ENCODE peak calls at places on chromosomes 6 and 20, in four cellular contexts. G, O, L and X are unnamed samples.

GRCh38 chr20:32126919-32127318 is 17.4 kb downstream of the TM9SF4 start:
- DNase-seq in O (no peak), L (no peak), G (no peak), X (no peak)

GRCh38 chr6:142784344-142784743 is 160.6 kb downstream of the HIVEP2 start:
- DNase-seq in L (no peak), G (no peak), O (no peak), X (no peak)

GRCh38 chr20:64176548-64177419 is 12.5 kb downstream of the MYT1 start:
- DNase-seq in O (peak; percentile 18), L (no peak), G (peak; percentile 76), X (no peak)

GRCh38 chr6:84768442-84769174 is 4.2 kb upstream of the TBX18 start:
- DNase-seq in O (no peak), G (no peak), L (peak; percentile 62), X (peak; percentile 66)

GRCh38 chr6:80214436-80215022 is 108.1 kb downstream of the BCKDHB start:
- DNase-seq in G (peak; percentile 36), L (peak; percentile 62), O (no peak), X (peak; percentile 25)

GRCh38 chr6:2429460-2429859 is 184.1 kb upstream of the GMDS start:
- DNase-seq in O (no peak), L (no peak), G (no peak), X (no peak)

GRCh38 chr20:41173161-41173721 is 35.9 kb downstream of the PLCG1 start:
- DNase-seq in G (peak; percentile 85), O (peak; percentile 80), L (peak; percentile 70), X (peak; percentile 95)

GRCh38 chr6:93317587-93317986 is 101.8 kb downstream of the EPHA7 start:
- DNase-seq in G (no peak), L (no peak), O (no peak), X (no peak)

GRCh38 chr6:56795852-56796532 is 153.3 kb upstream of the DST start:
- DNase-seq in G (no peak), O (no peak), L (peak; percentile 26), X (no peak)

GRCh38 chr6:127120787-127121636 is 2.5 kb downstream of the RSPO3 start:
- DNase-seq in G (peak; percentile 90), O (peak; percentile 79), L (peak; percentile 88), X (peak; percentile 87)

GRCh38 chr6:127833336-127833735 is 67.5 kb downstream of the THEMIS start:
- DNase-seq in G (no peak), O (no peak), L (no peak), X (no peak)

GRCh38 chr6:119350202-119351004 is 842 bp upstream of the MAN1A1 start:
- DNase-seq in L (peak; percentile 66), O (no peak), G (no peak), X (no peak)

GRCh38 chr6:160348209-160348551 is at the start of gene SLC22A3:
- DNase-seq in G (no peak), O (peak; percentile 66), L (no peak), X (peak; percentile 38)

GRCh38 chr6:41652876-41653641 is 14.8 kb downstream of the MDFI start:
- DNase-seq in O (peak; percentile 59), G (no peak), L (no peak), X (peak; percentile 46)

GRCh38 chr6:149079456-149079855 is 238.1 kb upstream of the TAB2 start:
- DNase-seq in L (no peak), O (no peak), G (no peak), X (no peak)

GRCh38 chr6:19837511-19838441 is 606 bp downstream of the ID4 start:
- DNase-seq in O (peak; percentile 64), L (peak; percentile 6), G (no peak), X (peak; percentile 77)

GRCh38 chr6:132962936-132963579 is 148.7 kb downstream of the RPS12 start:
- DNase-seq in O (peak; percentile 61), G (peak; percentile 91), L (peak; percentile 82), X (peak; percentile 86)

GRCh38 chr20:62743777-62744317 is 35.2 kb downstream of the NTSR1 start:
- DNase-seq in L (no peak), G (no peak), O (peak; percentile 30), X (no peak)

GRCh38 chr6:6843057-6843627 is 254.6 kb downstream of the LY86 start:
- DNase-seq in O (no peak), L (no peak), G (no peak), X (no peak)

DNA sequence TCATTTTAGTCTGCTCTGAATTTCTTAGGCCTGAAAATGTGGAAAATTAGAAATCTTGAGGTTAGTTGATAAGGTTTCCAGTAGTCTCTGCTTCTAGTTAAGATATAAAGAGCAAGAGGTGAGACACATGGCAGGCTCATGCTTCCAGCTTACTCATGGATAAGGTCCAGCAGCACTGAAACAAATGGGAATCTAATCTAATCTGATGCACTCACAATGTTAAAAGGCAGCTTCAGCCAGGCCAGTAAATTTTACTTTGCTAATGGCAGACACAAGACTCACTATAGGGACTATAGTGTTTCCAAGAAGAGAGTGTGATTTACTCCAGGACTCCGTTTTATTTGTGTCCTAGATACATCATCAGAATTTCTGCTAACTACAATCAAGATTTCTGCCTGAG is 324.7 kb downstream of the SMOC2 start:
- DNase-seq in O (no peak), G (no peak), L (no peak), X (no peak)
- H3K9me3 ChIP-seq in O (peaks cover 4% of the 10 kb centered on the region), G (no peaks in the 10 kb centered on the region), L (peaks cover 9% of the 10 kb centered on the region), X (peaks cover 1% of the 10 kb centered on the region)

GRCh38 chr6:15329154-15329781 is 83.4 kb downstream of the JARID2 start:
- DNase-seq in G (peak; percentile 60), L (no peak), O (no peak), X (no peak)
- H3K4me1 ChIP-seq in G (peaks cover 15% of the 10 kb centered on the region), L (peaks cover 4% of the 10 kb centered on the region), O (peaks cover 44% of the 10 kb centered on the region), X (peaks cover 15% of the 10 kb centered on the region)

GRCh38 chr20:56223352-56223751 is 25.2 kb upstream of the MC3R start:
- DNase-seq in O (no peak), G (no peak), L (no peak), X (no peak)
- H3K9me3 ChIP-seq in O (peaks cover 10% of the 10 kb centered on the region), G (no peaks in the 10 kb centered on the region), L (peaks cover 3% of the 10 kb centered on the region), X (no peaks in the 10 kb centered on the region)

GRCh38 chr6:13262302-13263006 is 65.9 kb downstream of the TBC1D7 start:
- DNase-seq in O (no peak), G (no peak), L (no peak), X (no peak)
- H3K4me1 ChIP-seq in O (peaks cover 12% of the 10 kb centered on the region), G (no peaks in the 10 kb centered on the region), L (no peaks in the 10 kb centered on the region), X (no peaks in the 10 kb centered on the region)

DNA sequence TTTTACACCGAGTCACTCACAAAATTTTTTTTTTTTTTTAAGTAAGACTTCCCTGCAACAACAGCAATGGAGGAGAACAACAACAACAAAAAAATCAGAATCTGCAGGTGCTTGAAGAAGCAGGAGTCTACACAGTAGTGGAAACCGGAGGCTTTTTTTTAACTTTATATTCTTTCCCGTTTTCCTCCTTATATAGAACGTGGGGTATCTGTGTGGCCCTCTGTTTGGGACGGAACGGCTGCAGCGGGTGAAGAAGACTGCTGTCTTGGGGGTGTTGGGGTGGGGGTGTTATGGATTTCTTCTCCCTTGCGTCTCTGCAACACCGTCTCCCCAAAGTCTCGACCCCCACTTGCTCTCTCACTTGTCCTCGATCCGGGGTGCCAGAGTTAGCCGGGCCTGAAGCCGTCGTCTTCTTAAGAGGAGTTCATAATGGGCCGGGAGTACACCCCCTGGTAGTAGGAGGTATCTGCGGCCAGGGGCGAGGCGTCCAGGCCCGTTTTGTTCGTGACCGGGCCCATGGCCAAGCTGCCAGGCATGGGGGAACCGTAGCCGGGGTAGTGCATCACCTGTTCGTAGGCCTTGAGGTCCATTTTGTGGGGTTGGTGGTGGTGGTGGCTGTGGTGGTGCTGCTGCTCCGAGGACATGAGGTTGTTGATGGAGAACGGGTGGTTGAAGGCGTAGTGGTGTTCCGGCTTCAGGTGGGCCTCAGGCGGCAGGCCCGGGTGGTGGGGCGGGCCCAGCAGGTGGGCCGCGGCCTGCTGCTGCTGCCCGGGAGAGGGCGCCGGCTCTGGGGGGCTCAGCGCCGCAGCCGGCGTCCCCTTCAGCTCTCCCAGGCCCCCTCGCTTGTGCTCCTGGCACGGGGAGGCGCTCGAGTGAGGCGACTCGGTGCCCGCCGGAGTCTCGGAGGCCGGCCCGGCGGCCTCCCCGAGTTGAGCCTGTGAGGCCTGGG is 2.7 kb downstream of the FOXA2 start:
- DNase-seq in G (no peak), O (peak; percentile 49), L (no peak), X (no peak)
- H3K9me3 ChIP-seq in G (no peaks in the 10 kb centered on the region), O (no peaks in the 10 kb centered on the region), L (no peaks in the 10 kb centered on the region), X (no peaks in the 10 kb centered on the region)

GRCh38 chr6:137222376-137222775 is 3.2 kb upstream of the IFNGR1 start:
- DNase-seq in L (peak; percentile 85), G (no peak), O (no peak), X (no peak)
- H3K4me1 ChIP-seq in L (peaks cover 36% of the 10 kb centered on the region), G (peaks cover 15% of the 10 kb centered on the region), O (peaks cover 77% of the 10 kb centered on the region), X (peaks cover 21% of the 10 kb centered on the region)

GRCh38 chr6:164442572-164442971 is 866.8 kb downstream of the C6orf118 start:
- DNase-seq in G (no peak), O (no peak), L (no peak), X (no peak)
- H3K9me3 ChIP-seq in G (peaks cover 7% of the 10 kb centered on the region), O (no peaks in the 10 kb centered on the region), L (no peaks in the 10 kb centered on the region), X (no peaks in the 10 kb centered on the region)

GRCh38 chr20:23362392-23363256 is 642 bp downstream of the GZF1 start:
- DNase-seq in L (no peak), O (peak; percentile 80), G (peak; percentile 34), X (peak; percentile 81)

GRCh38 chr20:23365390-23366165 is 3.6 kb downstream of the GZF1 start:
- DNase-seq in G (no peak), L (no peak), O (no peak), X (peak; percentile 67)

GRCh38 chr20:23361651-23362391 is at the start of gene GZF1:
- DNase-seq in O (peak; percentile 99), L (peak; percentile 100), G (peak; percentile 97), X (peak; percentile 99)

GRCh38 chr20:23361108-23361650 is 803 bp upstream of the GZF1 start:
- DNase-seq in O (no peak), L (no peak), G (no peak), X (no peak)

GRCh38 chr20:23363257-23363649 is 1.3 kb downstream of the GZF1 start:
- DNase-seq in L (no peak), G (no peak), O (no peak), X (peak; percentile 67)
- H3K4me1 ChIP-seq in L (peaks cover 43% of the 10 kb centered on the region), G (peaks cover 26% of the 10 kb centered on the region), O (peaks cover 61% of the 10 kb centered on the region), X (peaks cover 2% of the 10 kb centered on the region)

GRCh38 chr6:110351546-110351945 is 6.6 kb downstream of the METTL24 start:
- DNase-seq in G (no peak), O (peak; percentile 50), L (no peak), X (no peak)
- H3K9me3 ChIP-seq in G (no peaks in the 10 kb centered on the region), O (no peaks in the 10 kb centered on the region), L (no peaks in the 10 kb centered on the region), X (no peaks in the 10 kb centered on the region)